ENCODE peak calls at places on chromosomes 4 and X, in ten cellular contexts. K is A549, H is heart left ventricle, R is Peyer's patch, N is body of pancreas, W is adrenal gland, I is tibial nerve, V is breast epithelium, G is IMR-90, A is stomach. O is an unnamed sample.

GRCh38 chrX:112851806-112852205 is 11.2 kb upstream of the AMOT start:
- DNase-seq in A (no peak), K (no peak), R (no peak), V (no peak), W (no peak), I (no peak), G (peak), N (peak), H (no peak), O (no peak)

GRCh38 chr4:185011408-185011807 is 6.9 kb upstream of the HELT start:
- DNase-seq in K (no peak), A (no peak), W (no peak), R (no peak), V (no peak), I (no peak), G (no peak), N (no peak), H (no peak), O (no peak)

GRCh38 chr4:73944061-73944875 is 37.6 kb downstream of the PF4 start:
- DNase-seq in I (no peak), A (peak), H (no peak), V (no peak), W (no peak), K (peak), R (no peak), G (no peak), N (peak), O (no peak)

GRCh38 chrX:9318213-9318612 is 146.6 kb upstream of the TBL1X start:
- DNase-seq in I (no peak), G (no peak), H (no peak), K (no peak), V (no peak), W (no peak), N (no peak), A (no peak), R (no peak), O (no peak)

GRCh38 chr4:128277856-128278255 is 9.8 kb downstream of the PGRMC2 start:
- DNase-seq in R (no peak), G (no peak), K (no peak), V (no peak), N (no peak), A (no peak), H (no peak), W (no peak), I (no peak), O (no peak)

GRCh38 chrX:116605576-116605975 is 142.8 kb upstream of the CT83 start:
- DNase-seq in N (no peak), H (no peak), K (no peak), G (no peak), W (no peak), I (no peak), V (no peak), R (no peak), A (no peak), O (no peak)

GRCh38 chr4:48012819-48013218 is 3.7 kb downstream of the CNGA1 start:
- DNase-seq in W (peak), N (peak), G (no peak), H (no peak), V (no peak), K (no peak), R (no peak), A (no peak), I (no peak), O (no peak)

GRCh38 chr4:182297659-182298058 is 54.5 kb downstream of the TENM3 start:
- DNase-seq in K (no peak), I (no peak), V (no peak), A (no peak), R (no peak), W (no peak), N (no peak), G (peak), H (no peak), O (no peak)

GRCh38 chr4:93719552-93719951 is 109.0 kb upstream of the ATOH1 start:
- DNase-seq in R (no peak), K (no peak), G (peak), N (no peak), I (no peak), W (no peak), V (no peak), A (no peak), H (no peak), O (no peak)
- H3K27ac ChIP-seq in R (no peak), K (no peak), G (no peak), N (no peak), I (no peak), W (no peak), V (no peak), A (no peak), H (no peak), O (no peak)

GRCh38 chrX:13014111-13015094 is 30.0 kb downstream of the FAM9C start:
- DNase-seq in N (no peak), V (no peak), K (no peak), W (no peak), R (no peak), I (no peak), A (no peak), H (no peak), G (no peak), O (no peak)

GRCh38 chrX:13010546-13010945 is 33.9 kb downstream of the FAM9C start:
- DNase-seq in A (no peak), N (no peak), K (no peak), R (no peak), V (no peak), G (no peak), I (no peak), H (no peak), W (no peak), O (no peak)

GRCh38 chrX:13009844-13010243 is 34.6 kb downstream of the FAM9C start:
- DNase-seq in R (no peak), W (no peak), H (no peak), I (no peak), K (no peak), N (no peak), V (no peak), A (no peak), G (peak), O (no peak)

GRCh38 chrX:13015536-13016236 is 28.7 kb downstream of the FAM9C start:
- DNase-seq in W (no peak), V (no peak), R (no peak), H (no peak), G (no peak), N (no peak), I (no peak), A (no peak), K (no peak), O (no peak)

DNA sequence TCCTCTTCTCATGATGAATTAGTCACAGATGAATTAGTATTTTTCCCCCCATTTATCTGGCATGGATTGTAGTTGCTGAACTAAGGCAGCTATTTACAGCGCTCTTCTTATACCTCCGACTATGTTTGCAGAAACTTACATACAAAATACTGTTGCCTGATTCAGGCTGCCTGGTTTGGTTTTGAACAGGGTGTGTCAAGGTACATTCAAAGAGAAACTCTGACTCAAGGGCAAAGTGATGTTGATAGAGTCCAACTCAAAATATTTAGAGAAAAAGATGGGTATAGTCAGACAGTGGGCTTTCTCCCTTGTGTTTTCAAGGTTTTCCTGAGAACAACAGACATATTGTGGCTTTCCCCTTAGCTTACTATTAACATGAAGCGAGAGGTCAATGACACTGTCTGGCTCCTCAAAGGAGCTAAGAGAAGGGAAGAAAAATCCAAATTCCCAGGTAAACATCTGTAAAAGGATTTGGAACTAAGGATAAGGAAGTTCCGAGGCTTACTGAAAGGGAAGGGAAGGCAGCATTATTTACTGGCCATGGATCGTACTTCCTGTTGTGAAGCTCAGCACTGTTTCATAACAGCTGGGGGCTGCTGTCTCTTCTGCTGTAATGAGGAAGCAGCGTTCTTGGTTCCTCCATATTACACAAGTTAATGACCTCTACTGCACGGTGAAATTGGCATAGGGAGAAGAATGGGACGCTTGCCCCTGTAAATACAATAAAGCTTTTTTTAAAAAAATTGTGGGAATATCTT is 30.9 kb downstream of the FAM9C start:
- DNase-seq in N (peak), I (no peak), V (no peak), R (peak), K (no peak), G (no peak), A (no peak), W (no peak), H (no peak), O (no peak)
- TF ChIP-seq POLR2A in N (no peak), I (no peak), V (no peak), R (no peak), K (no peak), G (no peak), A (no peak), W (no peak), H (no peak), O (no peak)

GRCh38 chr4:121674191-121674590 is 22.6 kb downstream of the ANXA5 start:
- DNase-seq in G (no peak), W (no peak), R (no peak), A (no peak), V (no peak), N (no peak), I (no peak), H (no peak), K (no peak), O (no peak)

GRCh38 chr4:121665371-121665770 is 31.4 kb downstream of the ANXA5 start:
- DNase-seq in W (no peak), A (no peak), I (no peak), V (no peak), K (no peak), R (no peak), H (no peak), G (no peak), N (no peak), O (no peak)

GRCh38 chr4:121666091-121666679 is 30.6 kb downstream of the ANXA5 start:
- DNase-seq in I (peak), W (no peak), R (no peak), K (no peak), G (no peak), V (no peak), H (no peak), N (no peak), A (no peak), O (no peak)

GRCh38 chr4:121669163-121669550 is 27.6 kb downstream of the ANXA5 start:
- DNase-seq in R (no peak), H (no peak), K (no peak), V (no peak), W (no peak), A (no peak), G (peak), I (no peak), N (no peak), O (no peak)

DNA sequence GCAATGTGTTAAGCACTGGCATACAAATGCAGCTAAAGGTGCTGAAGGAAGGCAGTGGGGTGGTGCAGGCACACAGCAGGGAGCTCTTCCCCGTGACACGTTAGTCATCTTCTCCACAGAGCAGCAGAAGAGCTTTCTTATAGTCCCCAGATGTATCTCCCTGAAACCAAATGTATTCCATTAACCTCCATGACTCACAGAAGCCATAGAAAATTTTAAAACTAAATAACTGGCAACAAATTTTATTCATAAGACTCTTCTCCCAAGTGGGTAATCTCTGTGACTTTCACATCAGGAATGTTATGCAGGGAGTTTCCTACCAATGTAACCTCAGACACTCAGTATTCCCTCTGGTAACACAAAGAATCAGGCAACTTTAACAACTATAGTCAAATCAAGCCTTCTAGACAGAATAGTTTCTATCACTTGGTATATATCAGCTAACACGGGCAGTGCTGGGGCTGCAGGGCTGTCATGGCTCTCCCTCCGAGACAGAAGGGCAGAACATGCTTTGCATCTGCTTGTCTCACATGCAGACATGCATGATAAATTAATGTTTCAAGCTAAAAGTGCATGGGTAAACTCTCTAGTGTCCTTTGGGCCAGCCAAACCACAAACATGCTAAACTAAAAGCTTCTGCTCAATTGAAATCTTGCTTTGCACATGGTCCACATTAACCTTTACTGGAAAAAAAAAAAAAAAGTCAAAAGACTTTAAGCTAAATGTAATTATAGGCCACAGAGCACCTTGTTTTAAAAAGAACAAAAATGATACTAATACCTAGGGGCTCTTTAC is 28.2 kb downstream of the ANXA5 start:
- DNase-seq in N (no peak), K (no peak), H (no peak), V (no peak), W (no peak), G (peak), R (no peak), A (no peak), I (no peak), O (no peak)
- H3K27ac ChIP-seq in N (no peak), K (peak), H (no peak), V (no peak), W (peak), G (peak), R (no peak), A (no peak), I (no peak), O (peak)

GRCh38 chr4:38803833-38804653 is 548 bp downstream of the TLR1 start:
- DNase-seq in G (no peak), A (no peak), R (no peak), W (no peak), H (no peak), V (no peak), K (no peak), N (no peak), I (no peak), O (no peak)
- TF ChIP-seq POLR2A in G (no peak), A (no peak), R (no peak), W (no peak), H (no peak), V (no peak), K (no peak), N (no peak), I (no peak), O (no peak)

DNA sequence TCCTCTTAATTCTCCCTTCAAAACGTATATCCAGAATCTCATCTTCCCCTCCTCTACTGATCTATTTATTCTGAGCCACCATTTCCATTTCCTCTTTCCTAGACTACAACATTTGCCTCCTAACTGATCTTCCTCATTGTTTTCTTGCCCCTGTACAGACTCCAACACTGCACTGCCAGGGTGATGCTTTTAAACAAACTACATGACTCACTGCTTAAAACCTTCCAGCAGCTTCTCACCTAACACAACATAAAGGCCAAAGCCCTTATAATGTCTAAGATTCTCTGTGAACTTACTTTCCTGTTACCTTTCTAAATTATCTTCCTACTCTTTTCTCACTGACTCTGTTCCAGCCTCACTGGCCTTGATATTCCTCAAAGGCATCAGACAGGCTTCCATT is 161.0 kb upstream of the HS3ST1 start:
- DNase-seq in N (no peak), H (no peak), V (no peak), W (no peak), A (no peak), G (peak), R (no peak), K (no peak), I (no peak), O (no peak)
- H3K27ac ChIP-seq in N (no peak), H (no peak), V (no peak), W (no peak), A (no peak), G (peak), R (no peak), K (no peak), I (no peak), O (no peak)

GRCh38 chrX:74537011-74537390 is 77.4 kb downstream of the RLIM start:
- DNase-seq in R (no peak), G (peak), W (no peak), N (peak), A (no peak), V (no peak), H (no peak), K (no peak), I (no peak), O (no peak)

GRCh38 chrX:74535633-74536141 is 78.7 kb downstream of the RLIM start:
- DNase-seq in A (peak), G (peak), N (peak), V (peak), K (no peak), H (peak), W (peak), I (peak), R (peak), O (peak)

GRCh38 chrX:74534569-74535038 is 79.8 kb downstream of the RLIM start:
- DNase-seq in V (no peak), K (no peak), H (no peak), N (no peak), I (no peak), G (peak), W (no peak), A (no peak), R (no peak), O (no peak)

GRCh38 chrX:74535211-74535621 is 79.2 kb downstream of the RLIM start:
- DNase-seq in N (peak), V (no peak), G (peak), I (no peak), W (peak), A (no peak), R (no peak), H (no peak), K (no peak), O (no peak)

DNA sequence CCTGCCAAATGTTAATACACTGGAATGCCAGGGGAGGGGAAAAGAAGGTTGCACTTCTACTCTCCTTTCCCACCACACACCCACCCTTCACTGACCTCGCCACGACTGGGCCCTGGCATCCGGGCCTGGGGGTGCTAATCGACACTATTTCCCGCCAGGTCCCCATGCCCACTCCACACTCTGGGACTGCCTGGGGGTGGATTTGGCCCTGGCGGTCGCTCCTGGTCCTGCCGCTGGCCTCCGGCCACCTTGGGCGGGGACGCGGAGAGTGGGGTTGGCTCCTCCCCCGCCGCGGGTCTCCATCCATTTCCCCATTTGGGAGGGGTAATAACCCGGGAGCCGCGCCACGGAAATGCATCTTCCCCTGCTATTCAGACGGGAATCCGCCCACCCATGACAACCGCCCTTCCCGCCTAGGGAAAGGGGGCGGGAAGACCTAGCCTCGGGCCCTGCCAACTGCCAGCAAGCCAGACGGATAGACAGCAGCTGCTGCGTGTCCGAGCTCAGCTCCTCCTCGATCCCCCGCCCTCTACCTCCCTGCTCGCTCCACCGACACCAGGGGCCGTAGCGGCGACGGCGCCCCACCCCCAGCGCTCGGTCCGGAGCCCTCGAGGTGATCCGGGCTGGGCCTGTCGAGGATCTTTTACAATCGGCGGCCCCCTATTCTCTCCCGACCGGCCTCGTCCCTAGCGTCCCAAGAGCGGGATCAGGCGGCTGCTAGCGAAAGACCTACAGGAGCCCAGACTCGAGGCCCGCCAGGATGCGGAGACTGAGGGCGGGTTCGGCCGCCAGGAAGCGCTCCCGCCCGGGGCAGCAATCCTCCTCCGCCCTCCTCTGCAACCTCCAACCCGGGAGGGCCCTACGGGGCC is 78.0 kb downstream of the RLIM start:
- DNase-seq in N (peak), R (peak), G (peak), I (peak), W (peak), K (peak), H (peak), A (peak), V (peak), O (peak)
- TF ChIP-seq POLR2A in N (peak), R (no peak), G (peak), I (peak), W (no peak), K (no peak), H (peak), A (no peak), V (peak), O (no peak)

GRCh38 chr4:27791640-27792039 is 931.0 kb downstream of the STIM2 start:
- DNase-seq in H (no peak), A (no peak), K (no peak), R (no peak), N (no peak), V (no peak), G (peak), W (no peak), I (no peak), O (no peak)

GRCh38 chr4:27787195-27787594 is 926.6 kb downstream of the STIM2 start:
- DNase-seq in G (no peak), I (no peak), R (no peak), V (no peak), H (no peak), N (no peak), K (no peak), W (no peak), A (no peak), O (no peak)

GRCh38 chr4:27790911-27791310 is 930.3 kb downstream of the STIM2 start:
- DNase-seq in N (no peak), V (no peak), R (no peak), H (no peak), K (no peak), G (peak), A (no peak), W (no peak), I (no peak), O (no peak)

DNA sequence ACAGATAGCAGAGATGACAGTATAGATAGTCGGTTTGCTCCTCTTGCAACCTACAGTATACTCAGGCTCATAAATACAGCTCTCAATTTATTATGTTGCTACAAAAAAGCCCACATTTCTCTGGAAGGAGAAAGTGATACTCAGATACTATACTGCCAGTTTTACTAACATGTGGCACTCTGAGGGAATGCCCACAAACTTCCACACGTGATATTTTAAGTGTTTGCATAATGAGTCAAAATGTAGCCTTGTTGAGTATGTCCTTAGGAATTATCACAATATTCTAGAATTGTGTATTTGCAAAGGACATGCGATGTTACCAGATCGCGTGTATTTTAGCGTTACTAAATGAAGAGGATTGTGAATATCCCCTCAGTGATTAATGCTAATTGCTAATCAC is 929.1 kb downstream of the STIM2 start:
- DNase-seq in N (no peak), K (no peak), V (no peak), I (no peak), R (no peak), W (no peak), H (no peak), G (peak), A (no peak), O (no peak)
- H3K27ac ChIP-seq in N (no peak), K (no peak), V (no peak), I (no peak), R (no peak), W (no peak), H (no peak), G (no peak), A (no peak), O (no peak)